ENCODE peak calls at places on chromosomes 5 and 9, in eight cellular contexts. G, V, C, A, L, Z, N and S are unnamed samples.

GRCh38 chr5:133415906-133416305 is 196.4 kb downstream of the FSTL4 start:
- DNase-seq in N (no peak), A (no peak), Z (no peak), G (no peak), V (no peak), L (no peak), C (no peak), S (no peak)

GRCh38 chr9:120306561-120306960 is 273.4 kb downstream of the CDK5RAP2 start:
- DNase-seq in Z (no peak), L (no peak), G (no peak), C (no peak), A (no peak), N (no peak), V (no peak), S (no peak)

GRCh38 chr9:20418485-20418884 is 203.8 kb downstream of the MLLT3 start:
- DNase-seq in V (no peak), C (no peak), N (no peak), L (no peak), A (no peak), Z (no peak), G (no peak), S (no peak)

GRCh38 chr9:70924905-70925547 is 196.4 kb downstream of the TRPM3 start:
- DNase-seq in A (peak; percentile 29), N (peak; percentile 54), V (no peak), L (no peak), C (peak; percentile 74), G (no peak), Z (peak; percentile 7), S (peak; percentile 81)

GRCh38 chr5:36744041-36744677 is 132.4 kb upstream of the NIPBL start:
- DNase-seq in N (no peak), C (no peak), V (no peak), L (no peak), A (no peak), G (no peak), Z (peak; percentile 33), S (no peak)

GRCh38 chr9:127586537-127586936 is 25.5 kb upstream of the STXBP1 start:
- DNase-seq in G (peak; percentile 91), N (peak; percentile 89), Z (peak; percentile 63), C (peak; percentile 92), A (peak; percentile 89), V (peak; percentile 88), L (no peak), S (peak; percentile 85)

GRCh38 chr9:17005085-17005484 is 129.8 kb upstream of the CNTLN start:
- DNase-seq in A (peak; percentile 17), G (no peak), C (peak; percentile 7), L (no peak), Z (no peak), N (peak; percentile 43), V (peak; percentile 49), S (no peak)

GRCh38 chr5:76579166-76579765 is 43.9 kb downstream of the F2RL2 start:
- DNase-seq in V (no peak), L (no peak), Z (no peak), N (no peak), G (no peak), A (no peak), C (no peak), S (no peak)

GRCh38 chr9:105376893-105377292 is 70.9 kb upstream of the FSD1L start:
- DNase-seq in G (no peak), L (no peak), A (no peak), V (no peak), N (no peak), Z (no peak), C (no peak), S (no peak)

GRCh38 chr5:150245111-150245789 is 44.3 kb downstream of the CAMK2A start:
- DNase-seq in C (no peak), L (no peak), N (no peak), G (no peak), A (peak; percentile 79), Z (peak; percentile 77), V (peak; percentile 68), S (peak; percentile 22)

GRCh38 chr9:32820322-32820721 is 37.0 kb downstream of the TMEM215 start:
- DNase-seq in V (no peak), Z (no peak), A (no peak), G (no peak), C (no peak), N (no peak), L (no peak), S (no peak)

GRCh38 chr5:119078870-119079269 is 8.0 kb downstream of the DMXL1 start:
- DNase-seq in N (no peak), L (no peak), C (no peak), Z (no peak), G (no peak), V (no peak), A (no peak), S (no peak)

GRCh38 chr5:59198365-59198764 is 615.5 kb downstream of the RAB3C start:
- DNase-seq in C (no peak), A (no peak), Z (no peak), V (no peak), L (no peak), N (no peak), G (no peak), S (no peak)

GRCh38 chr5:98902733-98903132 is 26.1 kb downstream of the CHD1 start:
- DNase-seq in L (no peak), G (no peak), A (no peak), Z (no peak), C (no peak), V (no peak), N (no peak), S (no peak)

GRCh38 chr9:124452326-124452725 is 2.1 kb downstream of the ADGRD2 start:
- DNase-seq in L (no peak), N (no peak), A (no peak), V (no peak), C (no peak), G (peak; percentile 71), Z (no peak), S (no peak)

GRCh38 chr5:16152601-16153568 is 26.7 kb downstream of the MARCHF11 start:
- DNase-seq in A (no peak), L (no peak), Z (no peak), V (no peak), N (no peak), C (peak; percentile 21), G (no peak), S (no peak)

GRCh38 chr9:123275381-123275780 is 7.0 kb upstream of the STRBP start:
- DNase-seq in L (no peak), G (no peak), V (no peak), Z (no peak), N (no peak), A (no peak), C (no peak), S (no peak)

GRCh38 chr5:76999451-76999850 is 30.8 kb upstream of the AGGF1 start:
- DNase-seq in Z (no peak), V (no peak), G (no peak), L (no peak), A (no peak), N (no peak), C (no peak), S (no peak)

GRCh38 chr9:6925841-6926240 is 168.1 kb downstream of the KDM4C start:
- DNase-seq in A (no peak), V (no peak), N (no peak), L (no peak), Z (no peak), C (no peak), G (no peak), S (no peak)

GRCh38 chr9:135156525-135157510 is 69.3 kb downstream of the OLFM1 start:
- DNase-seq in V (peak; percentile 61), N (peak; percentile 64), C (peak; percentile 93), G (no peak), L (no peak), A (peak; percentile 51), Z (peak; percentile 78), S (no peak)

GRCh38 chr9:87505869-87506678 is 8.4 kb downstream of the DAPK1 start:
- DNase-seq in A (no peak), G (no peak), N (no peak), C (no peak), L (no peak), Z (no peak), V (no peak), S (no peak)

GRCh38 chr9:109498195-109499060 is at the start of gene PTPN3:
- DNase-seq in A (no peak), N (peak; percentile 44), V (peak; percentile 39), C (peak; percentile 54), Z (no peak), L (no peak), G (no peak), S (no peak)

GRCh38 chr9:20270176-20270575 is 352.1 kb downstream of the MLLT3 start:
- DNase-seq in G (no peak), N (no peak), V (no peak), A (no peak), Z (no peak), C (no peak), L (no peak), S (no peak)

GRCh38 chr9:100774962-100775361 is 197.1 kb downstream of the CAVIN4 start:
- DNase-seq in C (no peak), A (no peak), N (no peak), Z (no peak), V (no peak), L (no peak), G (no peak), S (no peak)

GRCh38 chr9:36728651-36729520 is 156.2 kb downstream of the MELK start:
- DNase-seq in V (peak; percentile 41), Z (peak; percentile 66), L (peak; percentile 39), G (peak; percentile 82), C (peak; percentile 69), A (no peak), N (peak; percentile 48), S (no peak)

GRCh38 chr9:137313326-137313920 is 11.4 kb upstream of the NRARP start:
- DNase-seq in N (peak; percentile 21), G (peak; percentile 66), C (no peak), Z (no peak), L (no peak), V (no peak), A (no peak), S (peak; percentile 86)

GRCh38 chr9:126880947-126881332 is 20.5 kb downstream of the ZBTB34 start:
- DNase-seq in V (no peak), G (no peak), L (no peak), C (no peak), A (peak; percentile 16), Z (no peak), N (no peak), S (no peak)

GRCh38 chr5:37906416-37906815 is 66.6 kb upstream of the GDNF start:
- DNase-seq in L (no peak), Z (no peak), G (no peak), N (no peak), C (no peak), V (no peak), A (no peak), S (no peak)

GRCh38 chr5:55994502-55994997 is at the start of gene IL6ST:
- DNase-seq in V (no peak), C (peak; percentile 69), L (peak; percentile 23), Z (no peak), G (no peak), A (peak; percentile 77), N (peak; percentile 76), S (peak; percentile 53)

GRCh38 chr5:170597109-170597741 is 93.4 kb downstream of the KCNIP1 start:
- DNase-seq in C (no peak), N (no peak), V (no peak), L (no peak), G (no peak), Z (no peak), A (no peak), S (no peak)

GRCh38 chr9:88791105-88791805 is 200.0 kb upstream of the S1PR3 start:
- DNase-seq in C (no peak), L (no peak), A (no peak), G (no peak), N (no peak), V (peak; percentile 36), Z (no peak), S (peak; percentile 54)

GRCh38 chr9:101832464-101832863 is 94.0 kb upstream of the GRIN3A start:
- DNase-seq in C (no peak), N (no peak), A (no peak), Z (no peak), L (no peak), G (no peak), V (no peak), S (no peak)

GRCh38 chr9:129262261-129262660 is 84.2 kb upstream of the IER5L start:
- DNase-seq in G (peak; percentile 69), Z (no peak), N (no peak), C (no peak), L (no peak), A (no peak), V (peak; percentile 16), S (no peak)

GRCh38 chr5:11234501-11234911 is 473.5 kb upstream of the DAP start:
- DNase-seq in C (no peak), L (no peak), V (peak; percentile 45), G (no peak), Z (no peak), N (no peak), A (peak; percentile 43), S (peak; percentile 24)